ENCODE peak calls at places on chromosomes 1 and 21, in six cellular contexts. O is skeletal muscle cell, W is NCI-H1105, D is spleen, H is NCI-H1092, L is HT1080. C is an unnamed sample.

GRCh38 chr1:206693029-206693428 is 8.3 kb downstream of the MAPKAPK2 start:
- DNase-seq in O (no peak), W (no peak), D (no peak), H (peak; percentile 42), L (peak; percentile 82), C (no peak)

GRCh38 chr1:36248250-36248894 is 24.1 kb downstream of the THRAP3 start:
- DNase-seq in O (peak; percentile 77), W (no peak), D (no peak), H (no peak), L (peak; percentile 95), C (peak; percentile 9)

GRCh38 chr1:203202431-203203245 is 16.1 kb upstream of the CHI3L1 start:
- DNase-seq in O (peak; percentile 83), W (no peak), D (no peak), H (no peak), L (peak; percentile 72), C (no peak)

GRCh38 chr1:61301824-61302652 is 219.7 kb downstream of the NFIA start:
- DNase-seq in O (peak; percentile 70), W (no peak), D (no peak), H (no peak), L (peak; percentile 13), C (no peak)

GRCh38 chr21:44883250-44883649 is 9.8 kb upstream of the PTTG1IP start:
- DNase-seq in O (no peak), W (no peak), D (peak; percentile 77), H (no peak), L (no peak), C (no peak)

GRCh38 chr1:248821101-248821500 is 4.6 kb downstream of the SH3BP5L start:
- DNase-seq in O (no peak), W (no peak), D (peak; percentile 57), H (no peak), L (peak; percentile 89), C (no peak)

GRCh38 chr1:187839873-187840272 is 1011.1 kb downstream of the PLA2G4A start:
- DNase-seq in O (no peak), W (no peak), D (no peak), H (no peak), L (peak; percentile 69), C (no peak)

GRCh38 chr1:111739984-111740765 is 980 bp upstream of the INKA2 start:
- DNase-seq in O (no peak), W (peak; percentile 46), D (peak; percentile 86), H (peak; percentile 50), L (no peak), C (no peak)

GRCh38 chr1:54359393-54360162 is 46.6 kb downstream of the SSBP3 start:
- DNase-seq in O (no peak), W (no peak), D (no peak), H (no peak), L (no peak), C (no peak)

GRCh38 chr1:203126151-203126865 is 1.2 kb upstream of the ADORA1 start:
- DNase-seq in O (no peak), W (no peak), D (peak; percentile 74), H (no peak), L (peak; percentile 46), C (no peak)

GRCh38 chr1:98422821-98423220 is 238.7 kb upstream of the SNX7 start:
- DNase-seq in O (no peak), W (no peak), D (no peak), H (no peak), L (no peak), C (no peak)

GRCh38 chr1:2378441-2378851 is 12.9 kb downstream of the MORN1 start:
- DNase-seq in O (no peak), W (no peak), D (peak; percentile 69), H (peak; percentile 42), L (no peak), C (no peak)

GRCh38 chr1:234321211-234321610 is 52.0 kb upstream of the COA6 start:
- DNase-seq in O (no peak), W (no peak), D (no peak), H (no peak), L (no peak), C (no peak)

GRCh38 chr1:110196917-110197782 is 13.0 kb upstream of the KCNC4 start:
- DNase-seq in O (no peak), W (peak; percentile 52), D (peak; percentile 83), H (peak; percentile 49), L (peak; percentile 48), C (no peak)

GRCh38 chr1:51792864-51793263 is 85.7 kb downstream of the NRDC start:
- DNase-seq in O (peak; percentile 77), W (no peak), D (no peak), H (no peak), L (peak; percentile 69), C (no peak)

GRCh38 chr1:40868051-40868723 is 6.0 kb upstream of the CITED4 start:
- DNase-seq in O (peak; percentile 45), W (no peak), D (no peak), H (no peak), L (peak; percentile 79), C (no peak)

GRCh38 chr1:222454196-222454595 is 93.7 kb downstream of the HHIPL2 start:
- DNase-seq in O (no peak), W (no peak), D (no peak), H (no peak), L (no peak), C (no peak)

GRCh38 chr1:94676686-94677085 is 135.1 kb upstream of the F3 start:
- DNase-seq in O (no peak), W (no peak), D (no peak), H (no peak), L (no peak), C (no peak)

GRCh38 chr1:236654957-236655356 is 31.3 kb upstream of the ACTN2 start:
- DNase-seq in O (no peak), W (no peak), D (no peak), H (no peak), L (no peak), C (no peak)

GRCh38 chr1:14441302-14441741 is 157.2 kb upstream of the KAZN start:
- DNase-seq in O (peak; percentile 72), W (no peak), D (no peak), H (no peak), L (peak; percentile 66), C (no peak)

C was measured in foreskin melanocyte.